ENCODE peak calls at places on chromosome 7, in four cellular contexts. Y is mucosa of gallbladder, F is MV-4-11, D is dermis blood vessel endothelial cell. C is an unnamed sample.

GRCh38 chr7:134029743-134030142 is 97.4 kb upstream of the LRGUK start:
- DNase-seq in Y (no peak), F (no peak), D (no peak), C (no peak)

GRCh38 chr7:134847834-134848233 is 68.4 kb downstream of the CALD1 start:
- DNase-seq in Y (no peak), F (no peak), D (no peak), C (no peak)

GRCh38 chr7:71746004-71746403 is 614.1 kb downstream of the GALNT17 start:
- DNase-seq in Y (no peak), F (no peak), D (no peak), C (no peak)

GRCh38 chr7:128135275-128136214 is 104.3 kb upstream of the LRRC4 start:
- DNase-seq in Y (peak), F (peak), D (peak), C (peak)

GRCh38 chr7:98357751-98358161 is 43.1 kb downstream of the BAIAP2L1 start:
- DNase-seq in Y (peak), F (peak), D (peak), C (no peak)

GRCh38 chr7:140537750-140538482 is 58.6 kb upstream of the MKRN1 start:
- DNase-seq in Y (no peak), F (peak), D (no peak), C (no peak)

GRCh38 chr7:55255501-55256445 is 109.4 kb upstream of the LANCL2 start:
- DNase-seq in Y (peak), F (peak), D (peak), C (peak)

GRCh38 chr7:31747553-31747952 is 60.5 kb downstream of the PPP1R17 start:
- DNase-seq in Y (no peak), F (no peak), D (no peak), C (no peak)

GRCh38 chr7:1446611-1447032 is 12.6 kb downstream of the MICALL2 start:
- DNase-seq in Y (no peak), F (no peak), D (no peak), C (no peak)

GRCh38 chr7:120799147-120799546 is 58.8 kb downstream of the TSPAN12 start:
- DNase-seq in Y (no peak), F (no peak), D (no peak), C (no peak)

GRCh38 chr7:3338161-3338560 is 37.1 kb downstream of the SDK1 start:
- DNase-seq in Y (no peak), F (no peak), D (no peak), C (no peak)